ENCODE peak calls at places on chromosomes 12 and 14, in four cellular contexts. M is RWPE1, S is mesothelial cell of epicardium, W is uterus. N is an unnamed sample.
A peak's percentile ranks its signal among the peaks of the same experiment; 100 is the strongest.

GRCh38 chr14:92729632-92730358 is 18.6 kb downstream of the LGMN start:
- DNase-seq in M (peak; percentile 30), S (no peak), W (no peak), N (peak; percentile 43)

GRCh38 chr12:121579190-121579791 is 1.5 kb downstream of the KDM2B start:
- DNase-seq in M (no peak), S (peak; percentile 51), W (peak; percentile 28), N (peak; percentile 71)

GRCh38 chr12:88448337-88448944 is 131.8 kb downstream of the KITLG start:
- DNase-seq in M (no peak), S (no peak), W (no peak), N (no peak)

GRCh38 chr12:6461401-6462233 is 8.9 kb downstream of the VAMP1 start:
- DNase-seq in M (no peak), S (no peak), W (no peak), N (peak; percentile 82)

GRCh38 chr12:13093850-13094225 is 9.6 kb downstream of the GSG1 start:
- DNase-seq in M (no peak), S (no peak), W (no peak), N (no peak)

GRCh38 chr12:71780207-71780822 is 25.7 kb downstream of the RAB21 start:
- DNase-seq in M (peak; percentile 36), S (no peak), W (no peak), N (peak; percentile 34)

GRCh38 chr12:110355080-110355479 is 48.4 kb downstream of the ANAPC7 start:
- DNase-seq in M (peak; percentile 44), S (no peak), W (no peak), N (peak; percentile 49)

GRCh38 chr12:52200086-52200782 is 8.4 kb upstream of the KRT80 start:
- DNase-seq in M (no peak), S (no peak), W (no peak), N (no peak)

GRCh38 chr14:31819281-31819680 is 257.8 kb upstream of the ARHGAP5 start:
- DNase-seq in M (peak; percentile 7), S (no peak), W (no peak), N (no peak)

GRCh38 chr12:88925370-88925915 is 345.2 kb upstream of the KITLG start:
- DNase-seq in M (no peak), S (no peak), W (no peak), N (no peak)

GRCh38 chr12:118164798-118165486 is 29.0 kb downstream of the PEBP1 start:
- DNase-seq in M (peak; percentile 48), S (peak; percentile 44), W (no peak), N (peak; percentile 32)

GRCh38 chr14:100106260-100106659 is 41.0 kb downstream of the EVL start:
- DNase-seq in M (no peak), S (no peak), W (no peak), N (no peak)

GRCh38 chr12:106459534-106459933 is 102.0 kb downstream of the POLR3B start:
- DNase-seq in M (no peak), S (no peak), W (no peak), N (no peak)

GRCh38 chr12:113273053-113273725 is 51.9 kb downstream of the TPCN1 start:
- DNase-seq in M (no peak), S (no peak), W (no peak), N (no peak)

GRCh38 chr12:65276923-65277322 is 1.6 kb upstream of the MSRB3 start:
- DNase-seq in M (no peak), S (no peak), W (no peak), N (no peak)

GRCh38 chr14:102694530-102695171 is 82.6 kb upstream of the TRAF3 start:
- DNase-seq in M (peak; percentile 75), S (peak; percentile 51), W (peak; percentile 49), N (peak; percentile 57)

GRCh38 chr12:76863005-76863670 is 15.7 kb downstream of the CSRP2 start:
- DNase-seq in M (no peak), S (no peak), W (no peak), N (no peak)

GRCh38 chr14:105473677-105474477 is 744 bp upstream of the CRIP2 start:
- DNase-seq in M (peak; percentile 93), S (peak; percentile 92), W (peak; percentile 89), N (peak; percentile 85)

GRCh38 chr14:77478796-77479195 is 19.8 kb downstream of the ISM2 start:
- DNase-seq in M (no peak), S (no peak), W (no peak), N (peak; percentile 78)

GRCh38 chr14:79571361-79571760 is 639.9 kb downstream of the DIO2 start:
- DNase-seq in M (no peak), S (no peak), W (no peak), N (no peak)

GRCh38 chr14:101034986-101035385 is 131.5 kb upstream of the RTL1 start:
- DNase-seq in M (no peak), S (no peak), W (peak; percentile 5), N (no peak)

GRCh38 chr14:95871531-95871930 is 5.1 kb upstream of the TUNAR start:
- DNase-seq in M (no peak), S (no peak), W (no peak), N (no peak)

GRCh38 chr14:68624541-68625220 is 168.2 kb downstream of the ZFP36L1 start:
- DNase-seq in M (no peak), S (no peak), W (no peak), N (no peak)

GRCh38 chr12:54571857-54572195 is 16.6 kb downstream of the PPP1R1A start:
- DNase-seq in M (no peak), S (no peak), W (no peak), N (no peak)

GRCh38 chr14:103316723-103317122 is 17.3 kb upstream of the EIF5 start:
- DNase-seq in M (no peak), S (no peak), W (no peak), N (no peak)

GRCh38 chr14:35829449-35829848 is 3.3 kb downstream of the BRMS1L start:
- DNase-seq in M (no peak), S (no peak), W (no peak), N (no peak)

GRCh38 chr14:90819734-90820393 is 3.6 kb upstream of the TTC7B start:
- DNase-seq in M (no peak), S (no peak), W (no peak), N (no peak)

GRCh38 chr14:54686219-54686870 is 119.4 kb downstream of the SAMD4A start:
- DNase-seq in M (no peak), S (no peak), W (peak; percentile 77), N (no peak)

GRCh38 chr12:88493651-88494050 is 86.6 kb downstream of the KITLG start:
- DNase-seq in M (peak; percentile 30), S (no peak), W (no peak), N (no peak)

GRCh38 chr12:12221560-12221959 is 45.3 kb downstream of the LRP6 start:
- DNase-seq in M (no peak), S (no peak), W (no peak), N (no peak)

DNA sequence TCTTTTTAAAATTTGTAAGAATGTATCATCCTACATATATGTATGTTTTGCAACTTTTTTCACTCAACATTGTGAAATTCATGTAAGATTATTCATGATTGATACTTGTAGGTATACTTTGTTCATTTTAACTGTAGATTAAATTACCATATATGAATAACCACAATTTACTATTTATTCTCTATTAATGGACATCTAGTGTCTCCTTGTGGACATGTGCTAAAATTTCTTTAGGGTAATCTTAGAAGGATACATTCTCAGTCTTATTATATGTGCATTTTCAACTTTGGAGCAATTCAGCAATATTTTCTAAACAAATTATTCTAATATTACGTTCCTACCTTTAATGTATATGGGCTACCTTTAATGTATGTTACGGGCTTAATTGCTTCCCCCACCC is 192.4 kb downstream of the FUT8 start:
- DNase-seq in M (no peak), S (no peak), W (no peak), N (no peak)
- TF ChIP-seq CTCF in M (peak; percentile 13), S (no peak), W (no peak), N (no peak)

GRCh38 chr14:66315098-66315497 is 171.1 kb upstream of the CCDC196 start:
- DNase-seq in M (no peak), S (no peak), W (no peak), N (no peak)

GRCh38 chr14:66311935-66312334 is 174.2 kb upstream of the CCDC196 start:
- DNase-seq in M (no peak), S (no peak), W (no peak), N (no peak)

GRCh38 chr14:66311058-66311457 is 175.1 kb upstream of the CCDC196 start:
- DNase-seq in M (no peak), S (no peak), W (no peak), N (no peak)

DNA sequence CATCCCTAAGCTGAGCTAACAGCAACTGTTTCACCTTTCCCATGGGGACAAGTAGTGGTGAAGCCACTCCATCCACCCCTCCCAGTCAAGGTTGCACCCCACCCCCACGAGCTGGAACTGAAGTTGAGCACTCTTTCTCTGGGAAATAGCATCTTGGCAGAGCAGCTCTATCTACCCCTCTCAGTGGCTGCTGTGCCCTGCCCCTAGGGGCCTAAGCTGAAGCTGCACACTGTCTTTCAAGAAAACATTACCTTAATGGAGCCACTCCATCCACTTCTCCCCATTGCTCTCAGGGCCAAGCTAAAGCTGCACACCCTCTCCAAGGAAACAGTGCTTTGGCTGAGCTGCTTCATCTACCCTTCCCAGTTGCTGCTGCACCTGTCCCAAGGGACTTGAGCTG is 170.6 kb upstream of the CCDC196 start:
- DNase-seq in M (no peak), S (no peak), W (no peak), N (no peak)
- TF ChIP-seq CTCF in M (no peak), S (no peak), W (no peak), N (no peak)

DNA sequence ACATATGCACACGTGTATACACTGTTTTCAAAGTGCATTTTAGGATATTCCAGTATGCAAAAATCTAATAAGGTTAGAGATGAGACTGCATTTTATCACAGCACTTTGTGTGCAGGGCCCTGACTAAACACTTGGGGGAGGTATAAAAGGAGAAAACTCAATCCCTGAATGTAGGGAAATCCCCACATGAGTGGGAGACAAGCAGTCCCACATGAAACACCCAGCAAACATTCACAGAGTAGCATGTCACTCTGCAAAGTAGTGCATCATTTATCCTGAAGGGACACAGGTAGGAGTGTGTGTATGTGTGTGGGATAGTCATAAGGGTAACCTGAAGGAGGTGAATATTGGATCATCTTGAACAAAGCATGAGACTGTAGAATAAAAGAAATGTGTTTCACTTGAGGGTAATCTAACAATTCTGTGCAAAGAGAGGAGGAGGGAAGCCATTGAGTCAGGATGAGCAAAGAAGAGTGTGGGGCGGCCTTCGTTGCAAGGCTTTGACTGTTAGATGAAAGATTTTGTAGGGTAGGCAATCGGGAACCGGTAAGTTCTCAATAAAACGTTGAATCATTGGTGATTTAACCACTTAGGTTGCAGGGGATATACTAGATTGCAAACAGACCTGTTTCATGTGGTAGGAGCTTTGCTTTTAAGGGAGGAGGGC is 2.9 kb downstream of the PRPF40B start:
- DNase-seq in M (no peak), S (no peak), W (no peak), N (peak; percentile 59)
- TF ChIP-seq CTCF in M (no peak), S (no peak), W (no peak), N (peak; percentile 40)

GRCh38 chr14:52110441-52111086 is 41.7 kb upstream of the NID2 start:
- DNase-seq in M (no peak), S (no peak), W (no peak), N (no peak)

GRCh38 chr14:52111583-52111982 is 42.7 kb upstream of the NID2 start:
- DNase-seq in M (peak; percentile 13), S (no peak), W (no peak), N (no peak)

GRCh38 chr14:52103416-52103815 is 34.6 kb upstream of the NID2 start:
- DNase-seq in M (no peak), S (no peak), W (no peak), N (no peak)

GRCh38 chr14:52112336-52113018 is 43.6 kb upstream of the NID2 start:
- DNase-seq in M (no peak), S (no peak), W (no peak), N (no peak)

DNA sequence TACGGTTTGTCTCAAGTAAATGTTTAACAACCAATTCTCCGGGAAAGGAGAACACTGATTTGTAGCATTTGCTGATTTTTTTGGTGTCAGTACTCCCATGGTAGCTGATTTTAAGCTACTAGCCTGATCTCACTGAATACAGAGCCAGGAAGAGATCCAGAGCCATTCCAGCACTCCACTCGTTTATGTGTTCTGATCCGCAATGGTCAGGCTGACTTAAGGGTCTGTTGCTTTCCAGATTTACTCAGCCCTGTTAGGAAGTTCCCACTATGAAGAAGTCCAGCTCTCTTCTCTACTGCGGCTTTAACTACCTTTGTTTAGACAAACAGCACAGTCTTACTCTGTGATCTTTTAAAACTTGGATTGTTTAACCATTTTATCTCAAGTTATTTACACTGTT is 38.0 kb upstream of the NID2 start:
- DNase-seq in M (no peak), S (no peak), W (peak; percentile 23), N (no peak)
- TF ChIP-seq CTCF in M (no peak), S (no peak), W (no peak), N (no peak)

N was measured in GM13977.